ENCODE peak calls at places on chromosomes 13 and 19, in six cellular contexts. J, W, T, Z, P and R are unnamed samples.

GRCh38 chr19:48330012-48330681 is 4.8 kb downstream of the EMP3 start:
- ATAC-seq in J (no peak), W (no peak), T (no peak), Z (peak; percentile 54), P (no peak), R (no peak)

GRCh38 chr19:12648088-12648487 is 18.5 kb downstream of the MAN2B1 start:
- ATAC-seq in J (peak; percentile 34), W (peak; percentile 5), T (peak; percentile 80), Z (no peak), P (peak; percentile 30), R (peak; percentile 51)

GRCh38 chr13:83215627-83216026 is 666.6 kb downstream of the SLITRK1 start:
- ATAC-seq in J (no peak), W (no peak), T (no peak), Z (no peak), P (no peak), R (no peak)

GRCh38 chr19:2867025-2867991 is at the start of gene ZNF556:
- ATAC-seq in J (peak; percentile 73), W (peak; percentile 60), T (peak; percentile 96), Z (no peak), P (peak; percentile 96), R (peak; percentile 41)

GRCh38 chr13:79245937-79246574 is 160.0 kb downstream of the RBM26 start:
- ATAC-seq in J (no peak), W (no peak), T (no peak), Z (peak; percentile 83), P (no peak), R (no peak)

GRCh38 chr13:30409911-30410704 is 12.2 kb upstream of the UBE2L5 start:
- ATAC-seq in J (peak; percentile 84), W (peak; percentile 67), T (no peak), Z (no peak), P (no peak), R (peak; percentile 39)

GRCh38 chr19:30555788-30556110 is 183.6 kb downstream of the ZNF536 start:
- ATAC-seq in J (no peak), W (no peak), T (no peak), Z (no peak), P (no peak), R (no peak)

GRCh38 chr13:95706356-95706755 is 29.4 kb downstream of the DNAJC3 start:
- ATAC-seq in J (no peak), W (no peak), T (peak; percentile 20), Z (peak; percentile 9), P (no peak), R (no peak)

GRCh38 chr19:41919948-41920712 is 8.1 kb downstream of the ERFL start:
- ATAC-seq in J (no peak), W (no peak), T (no peak), Z (no peak), P (no peak), R (no peak)

GRCh38 chr13:78977311-78977710 is 318.4 kb upstream of the OBI1 start:
- ATAC-seq in J (no peak), W (no peak), T (no peak), Z (no peak), P (no peak), R (no peak)

GRCh38 chr19:18741566-18742121 is 49.5 kb downstream of the COMP start:
- ATAC-seq in J (no peak), W (peak; percentile 30), T (no peak), Z (no peak), P (peak; percentile 74), R (peak; percentile 50)

GRCh38 chr13:33497146-33497845 is 211.7 kb upstream of the STARD13 start:
- ATAC-seq in J (no peak), W (no peak), T (no peak), Z (no peak), P (no peak), R (no peak)

GRCh38 chr13:32036131-32036695 is 4.6 kb downstream of the FRY start:
- ATAC-seq in J (no peak), W (peak; percentile 70), T (no peak), Z (peak; percentile 43), P (peak; percentile 21), R (no peak)

GRCh38 chr19:3136684-3137055 is 837 bp downstream of the GNA15 start:
- ATAC-seq in J (no peak), W (peak; percentile 5), T (no peak), Z (peak; percentile 8), P (no peak), R (no peak)

GRCh38 chr19:48918071-48918470 is 15.4 kb upstream of the DHDH start:
- ATAC-seq in J (no peak), W (no peak), T (no peak), Z (peak; percentile 37), P (no peak), R (no peak)

GRCh38 chr19:11973020-11973810 is 8.4 kb downstream of the ZNF763 start:
- ATAC-seq in J (no peak), W (no peak), T (no peak), Z (no peak), P (no peak), R (no peak)

GRCh38 chr19:49339364-49340068 is 4.3 kb downstream of the CD37 start:
- ATAC-seq in J (peak; percentile 39), W (peak; percentile 94), T (peak; percentile 53), Z (no peak), P (no peak), R (peak; percentile 95)

GRCh38 chr13:42228527-42228926 is 43.4 kb upstream of the AKAP11 start:
- ATAC-seq in J (no peak), W (no peak), T (no peak), Z (no peak), P (no peak), R (no peak)

GRCh38 chr13:26442541-26442940 is 114.9 kb upstream of the WASF3 start:
- ATAC-seq in J (no peak), W (peak; percentile 93), T (no peak), Z (no peak), P (no peak), R (peak; percentile 92)

GRCh38 chr13:106525865-106526264 is 9.6 kb downstream of the EFNB2 start:
- ATAC-seq in J (no peak), W (no peak), T (no peak), Z (no peak), P (no peak), R (no peak)

GRCh38 chr19:30545752-30546151 is 173.6 kb downstream of the ZNF536 start:
- ATAC-seq in J (no peak), W (no peak), T (no peak), Z (no peak), P (no peak), R (no peak)

GRCh38 chr13:112366907-112367646 is 9.1 kb upstream of the SPACA7 start:
- ATAC-seq in J (no peak), W (no peak), T (no peak), Z (no peak), P (no peak), R (no peak)
- TF ChIP-seq CTCF in J (no peak), W (no peak), T (no peak), Z (no peak), P (no peak), R (no peak)

DNA sequence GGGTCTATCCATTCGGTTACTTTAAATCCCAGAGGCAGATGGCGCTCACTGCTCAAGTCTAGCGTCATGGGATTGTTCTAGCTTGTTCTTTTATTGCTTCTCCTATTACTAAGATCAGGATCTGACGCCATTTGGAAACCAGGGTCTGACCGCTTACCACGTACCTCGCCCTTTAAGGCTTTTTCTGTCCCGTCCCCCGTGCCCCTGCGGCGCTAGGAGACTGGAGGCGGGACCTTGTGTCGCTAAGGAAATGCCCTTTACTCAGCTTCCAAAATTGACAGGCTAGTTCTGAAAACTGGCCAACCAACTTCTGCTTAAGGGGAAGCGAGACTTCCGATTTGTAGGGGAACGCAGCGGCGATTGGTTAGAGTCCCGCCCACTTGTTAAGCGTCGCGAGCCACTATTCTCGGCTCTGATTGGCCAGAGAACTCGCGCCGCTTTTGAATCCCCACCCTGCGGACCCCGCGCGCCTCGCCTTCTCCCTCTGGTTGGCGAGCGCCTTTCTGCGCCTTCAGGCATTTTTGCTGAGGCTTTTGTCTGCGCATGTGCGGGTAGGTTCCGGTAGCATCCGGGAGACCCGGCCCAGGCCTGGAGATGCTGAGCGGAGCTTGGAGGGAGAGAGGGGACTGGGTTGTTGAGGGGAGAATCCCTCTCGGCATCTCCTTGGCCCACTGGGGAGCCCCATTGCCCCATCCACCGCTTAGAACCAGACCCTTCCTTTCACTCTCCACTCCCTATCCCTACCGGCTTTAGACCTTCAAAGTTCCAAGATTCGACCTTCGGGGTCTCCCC is 3.9 kb upstream of the C19orf84 start:
- ATAC-seq in J (peak; percentile 90), W (peak; percentile 97), T (peak; percentile 92), Z (peak; percentile 91), P (peak; percentile 98), R (peak; percentile 99)
- TF ChIP-seq POLR2A in J (peak; percentile 59), W (no peak), T (peak; percentile 79), Z (peak; percentile 83), P (peak; percentile 60), R (no peak)

GRCh38 chr19:39469036-39469435 is 11.6 kb upstream of the TIMM50 start:
- ATAC-seq in J (no peak), W (no peak), T (no peak), Z (no peak), P (no peak), R (no peak)
- TF ChIP-seq POLR2AphosphoS5 in J (no peak), W (no peak), T (no peak), Z (peak; percentile 26), P (no peak), R (no peak)

GRCh38 chr13:114041493-114041892 is 67.6 kb upstream of the C13orf46 start:
- ATAC-seq in J (no peak), W (no peak), T (no peak), Z (no peak), P (no peak), R (no peak)

GRCh38 chr13:114044486-114044885 is 70.6 kb upstream of the C13orf46 start:
- ATAC-seq in J (no peak), W (peak; percentile 59), T (no peak), Z (no peak), P (no peak), R (peak; percentile 19)

GRCh38 chr13:114042066-114042815 is 68.4 kb upstream of the C13orf46 start:
- ATAC-seq in J (no peak), W (no peak), T (no peak), Z (no peak), P (peak; percentile 11), R (no peak)

GRCh38 chr13:114045113-114045735 is 71.3 kb upstream of the C13orf46 start:
- ATAC-seq in J (no peak), W (no peak), T (no peak), Z (no peak), P (no peak), R (no peak)

GRCh38 chr13:114043421-114044053 is 69.7 kb upstream of the C13orf46 start:
- ATAC-seq in J (peak; percentile 82), W (peak; percentile 92), T (no peak), Z (peak; percentile 73), P (peak; percentile 92), R (peak; percentile 88)
- TF ChIP-seq CTCF in J (no peak), W (no peak), T (no peak), Z (peak; percentile 12), P (peak; percentile 8), R (no peak)

GRCh38 chr19:9819590-9819898 is 665 bp upstream of the FBXL12 start:
- ATAC-seq in J (peak; percentile 80), W (no peak), T (peak; percentile 91), Z (no peak), P (no peak), R (no peak)
- TF ChIP-seq POLR2A in J (no peak), W (no peak), T (no peak), Z (peak; percentile 51), P (peak; percentile 73), R (no peak)

GRCh38 chr19:688214-688613 is 7.0 kb downstream of the PRSS57 start:
- ATAC-seq in J (no peak), W (peak; percentile 3), T (no peak), Z (no peak), P (no peak), R (no peak)
- TF ChIP-seq POLR2AphosphoS5 in J (no peak), W (no peak), T (no peak), Z (no peak), P (no peak), R (no peak)

GRCh38 chr19:35354898-35355297 is 3.4 kb upstream of the FFAR3 start:
- ATAC-seq in J (no peak), W (no peak), T (no peak), Z (peak; percentile 61), P (no peak), R (no peak)
- TF ChIP-seq CTCF in J (no peak), W (no peak), T (no peak), Z (no peak), P (peak; percentile 3), R (no peak)